ENCODE peak calls at places on chromosomes 11 and 22, in nine cellular contexts. One of them, this sample, is unnamed.

GRCh38 chr11:10544491-10545470 is 3.8 kb upstream of the RNF141 start:
- DNase-seq in erythroblast: no peak
- DNase-seq in astrocyte of the spinal cord: no peak
- DNase-seq in AML-193: peak
- DNase-seq in omental fat pad: no peak
- DNase-seq in GM12892: no peak
- DNase-seq in CD4-positive, alpha-beta T cell: no peak
- DNase-seq in stimulated activated effector memory CD8-positive, alpha-beta T cell treated with anti-CD3 and anti-CD28 coated beads, Interleukin-12 subunit alpha, Interleukin-12 subunit beta, amount 100 ng/mL, for 72 hours: no peak
- DNase-seq in endothelial cell: no peak
- DNase-seq in this sample: no peak

GRCh38 chr11:116533186-116533825 is 239.5 kb downstream of the BUD13 start:
- DNase-seq in erythroblast: no peak
- DNase-seq in astrocyte of the spinal cord: no peak
- DNase-seq in AML-193: no peak
- DNase-seq in omental fat pad: no peak
- DNase-seq in GM12892: no peak
- DNase-seq in CD4-positive, alpha-beta T cell: no peak
- DNase-seq in stimulated activated effector memory CD8-positive, alpha-beta T cell treated with anti-CD3 and anti-CD28 coated beads, Interleukin-12 subunit alpha, Interleukin-12 subunit beta, amount 100 ng/mL, for 72 hours: no peak
- DNase-seq in endothelial cell: no peak
- DNase-seq in this sample: peak

GRCh38 chr22:18022851-18023250 is 1.5 kb downstream of the MICAL3 start:
- DNase-seq in erythroblast: no peak
- DNase-seq in astrocyte of the spinal cord: no peak
- DNase-seq in AML-193: no peak
- DNase-seq in omental fat pad: no peak
- DNase-seq in GM12892: no peak
- DNase-seq in CD4-positive, alpha-beta T cell: no peak
- DNase-seq in stimulated activated effector memory CD8-positive, alpha-beta T cell treated with anti-CD3 and anti-CD28 coated beads, Interleukin-12 subunit alpha, Interleukin-12 subunit beta, amount 100 ng/mL, for 72 hours: no peak
- DNase-seq in endothelial cell: no peak
- DNase-seq in this sample: no peak

GRCh38 chr22:44883011-44883421 is 126.8 kb downstream of the PHF21B start:
- DNase-seq in erythroblast: no peak
- DNase-seq in astrocyte of the spinal cord: no peak
- DNase-seq in AML-193: no peak
- DNase-seq in omental fat pad: no peak
- DNase-seq in GM12892: no peak
- DNase-seq in CD4-positive, alpha-beta T cell: no peak
- DNase-seq in stimulated activated effector memory CD8-positive, alpha-beta T cell treated with anti-CD3 and anti-CD28 coated beads, Interleukin-12 subunit alpha, Interleukin-12 subunit beta, amount 100 ng/mL, for 72 hours: no peak
- DNase-seq in endothelial cell: no peak
- DNase-seq in this sample: no peak

GRCh38 chr11:57499413-57499982 is 16.0 kb downstream of the SLC43A1 start:
- DNase-seq in erythroblast: peak
- DNase-seq in astrocyte of the spinal cord: peak
- DNase-seq in AML-193: no peak
- DNase-seq in omental fat pad: peak
- DNase-seq in GM12892: peak
- DNase-seq in CD4-positive, alpha-beta T cell: no peak
- DNase-seq in stimulated activated effector memory CD8-positive, alpha-beta T cell treated with anti-CD3 and anti-CD28 coated beads, Interleukin-12 subunit alpha, Interleukin-12 subunit beta, amount 100 ng/mL, for 72 hours: no peak
- DNase-seq in endothelial cell: peak
- DNase-seq in this sample: peak

GRCh38 chr11:3840870-3841425 is at the start of gene RHOG:
- DNase-seq in erythroblast: peak
- DNase-seq in astrocyte of the spinal cord: peak
- DNase-seq in AML-193: peak
- DNase-seq in omental fat pad: no peak
- DNase-seq in GM12892: peak
- DNase-seq in CD4-positive, alpha-beta T cell: peak
- DNase-seq in stimulated activated effector memory CD8-positive, alpha-beta T cell treated with anti-CD3 and anti-CD28 coated beads, Interleukin-12 subunit alpha, Interleukin-12 subunit beta, amount 100 ng/mL, for 72 hours: no peak
- DNase-seq in endothelial cell: peak
- DNase-seq in this sample: no peak

GRCh38 chr22:23245045-23245798 is 64.9 kb downstream of the BCR start:
- DNase-seq in erythroblast: no peak
- DNase-seq in astrocyte of the spinal cord: peak
- DNase-seq in AML-193: no peak
- DNase-seq in omental fat pad: no peak
- DNase-seq in GM12892: no peak
- DNase-seq in CD4-positive, alpha-beta T cell: no peak
- DNase-seq in stimulated activated effector memory CD8-positive, alpha-beta T cell treated with anti-CD3 and anti-CD28 coated beads, Interleukin-12 subunit alpha, Interleukin-12 subunit beta, amount 100 ng/mL, for 72 hours: no peak
- DNase-seq in endothelial cell: no peak
- DNase-seq in this sample: no peak

GRCh38 chr11:134780486-134781155 is 368.6 kb upstream of the B3GAT1 start:
- DNase-seq in erythroblast: no peak
- DNase-seq in astrocyte of the spinal cord: no peak
- DNase-seq in AML-193: no peak
- DNase-seq in omental fat pad: no peak
- DNase-seq in GM12892: no peak
- DNase-seq in CD4-positive, alpha-beta T cell: no peak
- DNase-seq in stimulated activated effector memory CD8-positive, alpha-beta T cell treated with anti-CD3 and anti-CD28 coated beads, Interleukin-12 subunit alpha, Interleukin-12 subunit beta, amount 100 ng/mL, for 72 hours: no peak
- DNase-seq in endothelial cell: no peak
- DNase-seq in this sample: no peak

GRCh38 chr11:68396526-68396925 is 64.0 kb upstream of the PPP6R3 start:
- DNase-seq in erythroblast: no peak
- DNase-seq in astrocyte of the spinal cord: no peak
- DNase-seq in AML-193: no peak
- DNase-seq in omental fat pad: no peak
- DNase-seq in GM12892: no peak
- DNase-seq in CD4-positive, alpha-beta T cell: no peak
- DNase-seq in stimulated activated effector memory CD8-positive, alpha-beta T cell treated with anti-CD3 and anti-CD28 coated beads, Interleukin-12 subunit alpha, Interleukin-12 subunit beta, amount 100 ng/mL, for 72 hours: no peak
- DNase-seq in endothelial cell: no peak
- DNase-seq in this sample: peak

GRCh38 chr11:69744435-69744834 is 30.7 kb downstream of the FGF4 start:
- DNase-seq in erythroblast: no peak
- DNase-seq in astrocyte of the spinal cord: peak
- DNase-seq in AML-193: no peak
- DNase-seq in omental fat pad: no peak
- DNase-seq in GM12892: no peak
- DNase-seq in CD4-positive, alpha-beta T cell: no peak
- DNase-seq in stimulated activated effector memory CD8-positive, alpha-beta T cell treated with anti-CD3 and anti-CD28 coated beads, Interleukin-12 subunit alpha, Interleukin-12 subunit beta, amount 100 ng/mL, for 72 hours: no peak
- DNase-seq in endothelial cell: peak
- DNase-seq in this sample: peak

GRCh38 chr11:32312865-32313403 is 122.4 kb downstream of the WT1 start:
- DNase-seq in erythroblast: peak
- DNase-seq in astrocyte of the spinal cord: peak
- DNase-seq in AML-193: peak
- DNase-seq in omental fat pad: no peak
- DNase-seq in GM12892: peak
- DNase-seq in CD4-positive, alpha-beta T cell: no peak
- DNase-seq in stimulated activated effector memory CD8-positive, alpha-beta T cell treated with anti-CD3 and anti-CD28 coated beads, Interleukin-12 subunit alpha, Interleukin-12 subunit beta, amount 100 ng/mL, for 72 hours: peak
- DNase-seq in endothelial cell: peak
- DNase-seq in this sample: no peak

GRCh38 chr22:27984723-27985122 is 65.7 kb upstream of the PITPNB start:
- DNase-seq in erythroblast: no peak
- DNase-seq in astrocyte of the spinal cord: no peak
- DNase-seq in AML-193: no peak
- DNase-seq in omental fat pad: no peak
- DNase-seq in GM12892: no peak
- DNase-seq in CD4-positive, alpha-beta T cell: no peak
- DNase-seq in stimulated activated effector memory CD8-positive, alpha-beta T cell treated with anti-CD3 and anti-CD28 coated beads, Interleukin-12 subunit alpha, Interleukin-12 subunit beta, amount 100 ng/mL, for 72 hours: no peak
- DNase-seq in endothelial cell: no peak
- DNase-seq in this sample: no peak

GRCh38 chr11:122045181-122045586 is 70.8 kb downstream of the BLID start:
- DNase-seq in erythroblast: no peak
- DNase-seq in astrocyte of the spinal cord: peak
- DNase-seq in AML-193: no peak
- DNase-seq in omental fat pad: no peak
- DNase-seq in GM12892: no peak
- DNase-seq in CD4-positive, alpha-beta T cell: no peak
- DNase-seq in stimulated activated effector memory CD8-positive, alpha-beta T cell treated with anti-CD3 and anti-CD28 coated beads, Interleukin-12 subunit alpha, Interleukin-12 subunit beta, amount 100 ng/mL, for 72 hours: no peak
- DNase-seq in endothelial cell: no peak
- DNase-seq in this sample: no peak

GRCh38 chr22:38981005-38981658 is 1.0 kb upstream of the APOBEC3B start:
- DNase-seq in erythroblast: no peak
- DNase-seq in astrocyte of the spinal cord: no peak
- DNase-seq in AML-193: no peak
- DNase-seq in omental fat pad: no peak
- DNase-seq in GM12892: no peak
- DNase-seq in CD4-positive, alpha-beta T cell: peak
- DNase-seq in stimulated activated effector memory CD8-positive, alpha-beta T cell treated with anti-CD3 and anti-CD28 coated beads, Interleukin-12 subunit alpha, Interleukin-12 subunit beta, amount 100 ng/mL, for 72 hours: no peak
- DNase-seq in endothelial cell: no peak
- DNase-seq in this sample: no peak

GRCh38 chr11:119572481-119573424 is 149.8 kb upstream of the THY1 start:
- DNase-seq in erythroblast: no peak
- DNase-seq in astrocyte of the spinal cord: no peak
- DNase-seq in AML-193: no peak
- DNase-seq in omental fat pad: no peak
- DNase-seq in GM12892: no peak
- DNase-seq in CD4-positive, alpha-beta T cell: no peak
- DNase-seq in stimulated activated effector memory CD8-positive, alpha-beta T cell treated with anti-CD3 and anti-CD28 coated beads, Interleukin-12 subunit alpha, Interleukin-12 subunit beta, amount 100 ng/mL, for 72 hours: no peak
- DNase-seq in endothelial cell: no peak
- DNase-seq in this sample: no peak

GRCh38 chr11:47924184-47924671 is 56.1 kb upstream of the PTPRJ start:
- DNase-seq in erythroblast: no peak
- DNase-seq in astrocyte of the spinal cord: peak
- DNase-seq in AML-193: no peak
- DNase-seq in omental fat pad: no peak
- DNase-seq in GM12892: no peak
- DNase-seq in CD4-positive, alpha-beta T cell: no peak
- DNase-seq in stimulated activated effector memory CD8-positive, alpha-beta T cell treated with anti-CD3 and anti-CD28 coated beads, Interleukin-12 subunit alpha, Interleukin-12 subunit beta, amount 100 ng/mL, for 72 hours: no peak
- DNase-seq in endothelial cell: no peak
- DNase-seq in this sample: no peak

GRCh38 chr11:96309001-96309642 is 33.9 kb downstream of the MAML2 start:
- DNase-seq in erythroblast: no peak
- DNase-seq in astrocyte of the spinal cord: no peak
- DNase-seq in AML-193: no peak
- DNase-seq in omental fat pad: no peak
- DNase-seq in GM12892: no peak
- DNase-seq in CD4-positive, alpha-beta T cell: no peak
- DNase-seq in stimulated activated effector memory CD8-positive, alpha-beta T cell treated with anti-CD3 and anti-CD28 coated beads, Interleukin-12 subunit alpha, Interleukin-12 subunit beta, amount 100 ng/mL, for 72 hours: no peak
- DNase-seq in endothelial cell: no peak
- DNase-seq in this sample: no peak

GRCh38 chr22:29167032-29167911 is 38.4 kb upstream of the EMID1 start:
- DNase-seq in erythroblast: no peak
- DNase-seq in astrocyte of the spinal cord: no peak
- DNase-seq in AML-193: peak
- DNase-seq in omental fat pad: no peak
- DNase-seq in GM12892: peak
- DNase-seq in CD4-positive, alpha-beta T cell: peak
- DNase-seq in stimulated activated effector memory CD8-positive, alpha-beta T cell treated with anti-CD3 and anti-CD28 coated beads, Interleukin-12 subunit alpha, Interleukin-12 subunit beta, amount 100 ng/mL, for 72 hours: peak
- DNase-seq in endothelial cell: no peak
- DNase-seq in this sample: no peak

GRCh38 chr11:10407055-10407454 is 48.0 kb upstream of the AMPD3 start:
- DNase-seq in erythroblast: peak
- DNase-seq in astrocyte of the spinal cord: no peak
- DNase-seq in AML-193: no peak
- DNase-seq in omental fat pad: no peak
- DNase-seq in GM12892: no peak
- DNase-seq in CD4-positive, alpha-beta T cell: no peak
- DNase-seq in stimulated activated effector memory CD8-positive, alpha-beta T cell treated with anti-CD3 and anti-CD28 coated beads, Interleukin-12 subunit alpha, Interleukin-12 subunit beta, amount 100 ng/mL, for 72 hours: no peak
- DNase-seq in endothelial cell: no peak
- DNase-seq in this sample: no peak

GRCh38 chr11:79062814-79063762 is 377.7 kb downstream of the TENM4 start:
- DNase-seq in erythroblast: no peak
- DNase-seq in astrocyte of the spinal cord: no peak
- DNase-seq in AML-193: no peak
- DNase-seq in omental fat pad: no peak
- DNase-seq in GM12892: no peak
- DNase-seq in CD4-positive, alpha-beta T cell: no peak
- DNase-seq in stimulated activated effector memory CD8-positive, alpha-beta T cell treated with anti-CD3 and anti-CD28 coated beads, Interleukin-12 subunit alpha, Interleukin-12 subunit beta, amount 100 ng/mL, for 72 hours: no peak
- DNase-seq in endothelial cell: peak
- DNase-seq in this sample: peak

GRCh38 chr11:95432714-95433503 is 201.9 kb upstream of the SESN3 start:
- DNase-seq in erythroblast: no peak
- DNase-seq in astrocyte of the spinal cord: no peak
- DNase-seq in AML-193: no peak
- DNase-seq in omental fat pad: no peak
- DNase-seq in GM12892: no peak
- DNase-seq in CD4-positive, alpha-beta T cell: no peak
- DNase-seq in stimulated activated effector memory CD8-positive, alpha-beta T cell treated with anti-CD3 and anti-CD28 coated beads, Interleukin-12 subunit alpha, Interleukin-12 subunit beta, amount 100 ng/mL, for 72 hours: no peak
- DNase-seq in endothelial cell: no peak
- DNase-seq in this sample: no peak

GRCh38 chr11:133515075-133515474 is 17.2 kb downstream of the OPCML start:
- DNase-seq in erythroblast: no peak
- DNase-seq in astrocyte of the spinal cord: no peak
- DNase-seq in AML-193: no peak
- DNase-seq in omental fat pad: no peak
- DNase-seq in GM12892: no peak
- DNase-seq in CD4-positive, alpha-beta T cell: no peak
- DNase-seq in stimulated activated effector memory CD8-positive, alpha-beta T cell treated with anti-CD3 and anti-CD28 coated beads, Interleukin-12 subunit alpha, Interleukin-12 subunit beta, amount 100 ng/mL, for 72 hours: no peak
- DNase-seq in endothelial cell: no peak
- DNase-seq in this sample: no peak

GRCh38 chr22:23882370-23882769 is 11.8 kb upstream of the MIF start:
- DNase-seq in erythroblast: no peak
- DNase-seq in astrocyte of the spinal cord: no peak
- DNase-seq in AML-193: no peak
- DNase-seq in omental fat pad: no peak
- DNase-seq in GM12892: no peak
- DNase-seq in CD4-positive, alpha-beta T cell: no peak
- DNase-seq in stimulated activated effector memory CD8-positive, alpha-beta T cell treated with anti-CD3 and anti-CD28 coated beads, Interleukin-12 subunit alpha, Interleukin-12 subunit beta, amount 100 ng/mL, for 72 hours: no peak
- DNase-seq in endothelial cell: no peak
- DNase-seq in this sample: no peak

GRCh38 chr22:36828815-36829214 is 12.0 kb upstream of the PVALB start:
- DNase-seq in erythroblast: no peak
- DNase-seq in astrocyte of the spinal cord: no peak
- DNase-seq in AML-193: no peak
- DNase-seq in omental fat pad: no peak
- DNase-seq in GM12892: no peak
- DNase-seq in CD4-positive, alpha-beta T cell: no peak
- DNase-seq in stimulated activated effector memory CD8-positive, alpha-beta T cell treated with anti-CD3 and anti-CD28 coated beads, Interleukin-12 subunit alpha, Interleukin-12 subunit beta, amount 100 ng/mL, for 72 hours: no peak
- DNase-seq in endothelial cell: no peak
- DNase-seq in this sample: no peak

GRCh38 chr22:43182726-43183125 is 4.2 kb downstream of the TTLL12 start:
- DNase-seq in erythroblast: no peak
- DNase-seq in astrocyte of the spinal cord: no peak
- DNase-seq in AML-193: no peak
- DNase-seq in omental fat pad: no peak
- DNase-seq in GM12892: no peak
- DNase-seq in CD4-positive, alpha-beta T cell: no peak
- DNase-seq in stimulated activated effector memory CD8-positive, alpha-beta T cell treated with anti-CD3 and anti-CD28 coated beads, Interleukin-12 subunit alpha, Interleukin-12 subunit beta, amount 100 ng/mL, for 72 hours: no peak
- DNase-seq in endothelial cell: no peak
- DNase-seq in this sample: no peak

GRCh38 chr11:115678942-115679341 is 174.7 kb upstream of the CADM1 start:
- DNase-seq in erythroblast: no peak
- DNase-seq in astrocyte of the spinal cord: no peak
- DNase-seq in AML-193: no peak
- DNase-seq in omental fat pad: no peak
- DNase-seq in GM12892: no peak
- DNase-seq in CD4-positive, alpha-beta T cell: no peak
- DNase-seq in stimulated activated effector memory CD8-positive, alpha-beta T cell treated with anti-CD3 and anti-CD28 coated beads, Interleukin-12 subunit alpha, Interleukin-12 subunit beta, amount 100 ng/mL, for 72 hours: no peak
- DNase-seq in endothelial cell: peak
- DNase-seq in this sample: no peak

GRCh38 chr11:19953909-19954308 is 206.4 kb downstream of the DBX1 start:
- DNase-seq in erythroblast: no peak
- DNase-seq in astrocyte of the spinal cord: peak
- DNase-seq in AML-193: no peak
- DNase-seq in omental fat pad: no peak
- DNase-seq in GM12892: no peak
- DNase-seq in CD4-positive, alpha-beta T cell: no peak
- DNase-seq in stimulated activated effector memory CD8-positive, alpha-beta T cell treated with anti-CD3 and anti-CD28 coated beads, Interleukin-12 subunit alpha, Interleukin-12 subunit beta, amount 100 ng/mL, for 72 hours: no peak
- DNase-seq in endothelial cell: peak
- DNase-seq in this sample: no peak

GRCh38 chr22:44668190-44668885 is 33.7 kb upstream of the PRR5 start:
- DNase-seq in erythroblast: peak
- DNase-seq in astrocyte of the spinal cord: no peak
- DNase-seq in AML-193: peak
- DNase-seq in omental fat pad: no peak
- DNase-seq in GM12892: no peak
- DNase-seq in CD4-positive, alpha-beta T cell: peak
- DNase-seq in stimulated activated effector memory CD8-positive, alpha-beta T cell treated with anti-CD3 and anti-CD28 coated beads, Interleukin-12 subunit alpha, Interleukin-12 subunit beta, amount 100 ng/mL, for 72 hours: no peak
- DNase-seq in endothelial cell: peak
- DNase-seq in this sample: peak

GRCh38 chr11:7833527-7833926 is 36.8 kb upstream of the OR5P2 start:
- DNase-seq in erythroblast: no peak
- DNase-seq in astrocyte of the spinal cord: no peak
- DNase-seq in AML-193: no peak
- DNase-seq in omental fat pad: no peak
- DNase-seq in GM12892: no peak
- DNase-seq in CD4-positive, alpha-beta T cell: no peak
- DNase-seq in stimulated activated effector memory CD8-positive, alpha-beta T cell treated with anti-CD3 and anti-CD28 coated beads, Interleukin-12 subunit alpha, Interleukin-12 subunit beta, amount 100 ng/mL, for 72 hours: no peak
- DNase-seq in endothelial cell: no peak
- DNase-seq in this sample: no peak

GRCh38 chr22:38017272-38017920 is 33.0 kb upstream of the SOX10 start:
- DNase-seq in erythroblast: peak
- DNase-seq in astrocyte of the spinal cord: peak
- DNase-seq in AML-193: no peak
- DNase-seq in omental fat pad: peak
- DNase-seq in GM12892: no peak
- DNase-seq in CD4-positive, alpha-beta T cell: no peak
- DNase-seq in stimulated activated effector memory CD8-positive, alpha-beta T cell treated with anti-CD3 and anti-CD28 coated beads, Interleukin-12 subunit alpha, Interleukin-12 subunit beta, amount 100 ng/mL, for 72 hours: no peak
- DNase-seq in endothelial cell: no peak
- DNase-seq in this sample: no peak

GRCh38 chr11:92765965-92766371 is 203.5 kb upstream of the MTNR1B start:
- DNase-seq in erythroblast: no peak
- DNase-seq in astrocyte of the spinal cord: peak
- DNase-seq in AML-193: no peak
- DNase-seq in omental fat pad: no peak
- DNase-seq in GM12892: no peak
- DNase-seq in CD4-positive, alpha-beta T cell: no peak
- DNase-seq in stimulated activated effector memory CD8-positive, alpha-beta T cell treated with anti-CD3 and anti-CD28 coated beads, Interleukin-12 subunit alpha, Interleukin-12 subunit beta, amount 100 ng/mL, for 72 hours: no peak
- DNase-seq in endothelial cell: peak
- DNase-seq in this sample: no peak

This sample was measured in retina.